ENCODE peak calls at places on chromosome 9, in seven cellular contexts. R is H1, K is GM12891, D is GM12892, S is GM12878, J is K562, B is SK-N-SH. X is an unnamed sample.

GRCh38 chr9:127561491-127562270 is 50.4 kb upstream of the STXBP1 start:
- DNase-seq in R (no peak), K (no peak), D (no peak), S (no peak), J (peak), B (no peak), X (no peak)

GRCh38 chr9:132873403-132873802 is 4.7 kb downstream of the AK8 start:
- DNase-seq in R (no peak), K (no peak), D (no peak), S (no peak), J (no peak), B (no peak), X (no peak)

GRCh38 chr9:91777437-91777836 is 172.6 kb downstream of the ROR2 start:
- DNase-seq in R (no peak), K (no peak), D (no peak), S (no peak), J (no peak), B (no peak), X (no peak)

GRCh38 chr9:131739988-131740648 is at the start of gene RAPGEF1:
- DNase-seq in R (peak), K (peak), D (peak), S (no peak), J (peak), B (peak), X (no peak)

GRCh38 chr9:131278421-131279111 is 2.3 kb upstream of the FAM78A start:
- DNase-seq in R (no peak), K (no peak), D (no peak), S (no peak), J (peak), B (no peak), X (no peak)

GRCh38 chr9:130156672-130157071 is 15.5 kb upstream of the NCS1 start:
- DNase-seq in R (no peak), K (no peak), D (no peak), S (no peak), J (no peak), B (peak), X (peak)

GRCh38 chr9:113390192-113390960 is 10.7 kb downstream of the ALAD start:
- DNase-seq in R (no peak), K (no peak), D (no peak), S (no peak), J (no peak), B (peak), X (no peak)

GRCh38 chr9:114203410-114204140 is 48.2 kb downstream of the COL27A1 start:
- DNase-seq in R (no peak), K (no peak), D (no peak), S (no peak), J (no peak), B (no peak), X (no peak)

GRCh38 chr9:124003636-124004349 is 7.8 kb upstream of the LHX2 start:
- DNase-seq in R (no peak), K (no peak), D (no peak), S (no peak), J (no peak), B (no peak), X (no peak)

GRCh38 chr9:36980148-36980974 is 53.7 kb downstream of the PAX5 start:
- DNase-seq in R (peak), K (no peak), D (no peak), S (no peak), J (peak), B (peak), X (no peak)

GRCh38 chr9:104258289-104259045 is 164.4 kb downstream of the SMC2 start:
- DNase-seq in R (peak), K (no peak), D (no peak), S (no peak), J (no peak), B (no peak), X (no peak)

GRCh38 chr9:70418822-70419545 is 4.5 kb upstream of the KLF9 start:
- DNase-seq in R (peak), K (peak), D (peak), S (peak), J (peak), B (peak), X (peak)

GRCh38 chr9:92746567-92747458 is 17.8 kb downstream of the BICD2 start:
- DNase-seq in R (no peak), K (no peak), D (no peak), S (no peak), J (no peak), B (no peak), X (peak)

GRCh38 chr9:135583686-135584011 is 22.1 kb downstream of the PAEP start:
- DNase-seq in R (peak), K (no peak), D (no peak), S (no peak), J (no peak), B (no peak), X (no peak)

GRCh38 chr9:129693741-129694140 is 28.3 kb downstream of the PRRX2 start:
- DNase-seq in R (no peak), K (no peak), D (no peak), S (no peak), J (no peak), B (no peak), X (no peak)

GRCh38 chr9:137728444-137729311 is 109.9 kb downstream of the EHMT1 start:
- DNase-seq in R (no peak), K (no peak), D (no peak), S (no peak), J (no peak), B (no peak), X (no peak)

GRCh38 chr9:124266139-124266825 is 8.5 kb downstream of the NEK6 start:
- DNase-seq in R (no peak), K (no peak), D (no peak), S (no peak), J (no peak), B (no peak), X (no peak)

GRCh38 chr9:135463140-135463539 is 16.4 kb upstream of the PPP1R26 start:
- DNase-seq in R (no peak), K (no peak), D (no peak), S (no peak), J (peak), B (no peak), X (no peak)

GRCh38 chr9:133417541-133418461 is at the start of gene REXO4:
- DNase-seq in R (peak), K (peak), D (peak), S (peak), J (peak), B (peak), X (peak)

GRCh38 chr9:19087601-19088000 is 15.1 kb downstream of the HAUS6 start:
- DNase-seq in R (no peak), K (no peak), D (no peak), S (no peak), J (no peak), B (no peak), X (peak)

GRCh38 chr9:97470076-97470475 is 31.4 kb upstream of the TMOD1 start:
- DNase-seq in R (peak), K (no peak), D (no peak), S (no peak), J (peak), B (peak), X (no peak)

GRCh38 chr9:101119206-101119819 is 90.8 kb downstream of the PLPPR1 start:
- DNase-seq in R (peak), K (peak), D (no peak), S (no peak), J (peak), B (peak), X (peak)

GRCh38 chr9:69637801-69638200 is 34.4 kb downstream of the APBA1 start:
- DNase-seq in R (no peak), K (no peak), D (no peak), S (no peak), J (no peak), B (no peak), X (no peak)

GRCh38 chr9:127803507-127804352 is 1.0 kb downstream of the FPGS start:
- DNase-seq in R (no peak), K (no peak), D (no peak), S (no peak), J (no peak), B (peak), X (no peak)

GRCh38 chr9:98726735-98727134 is 18.0 kb upstream of the GABBR2 start:
- DNase-seq in R (no peak), K (no peak), D (no peak), S (no peak), J (no peak), B (no peak), X (no peak)

GRCh38 chr9:129866373-129867137 is 31.3 kb downstream of the USP20 start:
- DNase-seq in R (no peak), K (no peak), D (no peak), S (no peak), J (no peak), B (no peak), X (no peak)

GRCh38 chr9:74125916-74126315 is 371.2 kb upstream of the RORB start:
- DNase-seq in R (no peak), K (no peak), D (no peak), S (no peak), J (no peak), B (no peak), X (no peak)

GRCh38 chr9:91191443-91192378 is 170.0 kb downstream of the AUH start:
- DNase-seq in R (peak), K (no peak), D (no peak), S (no peak), J (no peak), B (no peak), X (no peak)

GRCh38 chr9:30575691-30576090 is 1808.8 kb upstream of the ACO1 start:
- DNase-seq in R (no peak), K (no peak), D (no peak), S (no peak), J (no peak), B (no peak), X (no peak)

GRCh38 chr9:16960084-16960483 is 89.6 kb upstream of the BNC2 start:
- DNase-seq in R (no peak), K (no peak), D (no peak), S (no peak), J (no peak), B (no peak), X (no peak)

GRCh38 chr9:89676281-89676680 is 71.5 kb downstream of the GADD45G start:
- DNase-seq in R (no peak), K (no peak), D (no peak), S (no peak), J (no peak), B (peak), X (no peak)
- TF ChIP-seq TAF1 in R (no peak), K (no peak), D (no peak), S (no peak), J (no peak), B (no peak), X (no peak)

GRCh38 chr9:33468215-33468730 is 5.5 kb downstream of the NOL6 start:
- DNase-seq in R (no peak), K (no peak), D (peak), S (no peak), J (no peak), B (no peak), X (no peak)

GRCh38 chr9:33465096-33465495 is 8.6 kb downstream of the NOL6 start:
- DNase-seq in R (no peak), K (no peak), D (peak), S (no peak), J (no peak), B (peak), X (no peak)

GRCh38 chr9:33467526-33467925 is 6.2 kb downstream of the NOL6 start:
- DNase-seq in R (no peak), K (no peak), D (peak), S (no peak), J (no peak), B (peak), X (no peak)

GRCh38 chr9:33465596-33466564 is 7.8 kb downstream of the NOL6 start:
- DNase-seq in R (no peak), K (peak), D (peak), S (no peak), J (no peak), B (peak), X (no peak)

GRCh38 chr9:33466565-33467495 is 6.9 kb downstream of the NOL6 start:
- DNase-seq in R (peak), K (peak), D (peak), S (no peak), J (peak), B (peak), X (peak)
- TF ChIP-seq TAF1 in R (no peak), K (no peak), D (no peak), S (no peak), J (no peak), B (no peak), X (no peak)

GRCh38 chr9:100088202-100088601 is 10.6 kb downstream of the ERP44 start:
- DNase-seq in R (no peak), K (no peak), D (no peak), S (no peak), J (peak), B (no peak), X (no peak)
- TF ChIP-seq TAF1 in R (no peak), K (no peak), D (no peak), S (no peak), J (no peak), B (no peak), X (no peak)

DNA sequence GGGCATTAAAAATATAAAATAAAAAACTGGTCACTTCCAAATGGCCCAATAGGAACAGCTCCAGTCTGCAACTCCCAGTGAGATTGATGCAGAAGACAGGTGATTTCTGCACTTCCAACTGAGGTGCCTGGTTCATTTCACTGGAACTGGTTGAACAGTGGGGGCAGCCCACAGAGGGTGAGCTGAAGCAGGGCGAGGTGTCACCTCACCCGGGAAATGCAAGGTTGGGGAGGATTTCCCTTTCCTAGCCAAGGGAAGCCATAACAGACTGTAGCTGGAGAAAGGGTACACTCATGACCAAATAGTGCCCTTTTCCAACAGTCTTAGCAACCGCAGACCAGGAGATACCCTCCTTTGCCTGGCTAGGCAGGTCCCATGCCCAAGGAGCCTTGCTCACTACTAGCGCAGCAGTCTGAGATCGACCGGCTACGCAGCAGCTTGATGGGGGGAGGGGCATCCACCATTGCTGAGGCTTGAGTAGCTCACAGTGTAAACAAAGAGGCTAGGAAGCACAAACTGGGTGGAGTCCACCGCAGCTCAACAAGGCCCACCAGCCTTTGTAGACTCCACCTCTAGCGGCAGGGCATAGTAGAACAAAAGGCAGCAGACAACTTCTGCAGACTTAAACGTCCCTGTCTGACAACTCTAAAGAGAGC is 12.7 kb downstream of the RLN1 start:
- DNase-seq in R (peak), K (no peak), D (no peak), S (no peak), J (no peak), B (no peak), X (peak)
- TF ChIP-seq TAF1 in R (peak), K (no peak), D (no peak), S (no peak), J (no peak), B (no peak), X (no peak)